ENCODE peak calls at places on chromosome 16, in six cellular contexts. One of them, this sample, is unnamed.

GRCh38 chr16:76653390-76654026 is 376.3 kb downstream of the CNTNAP4 start:
- DNase-seq in A549: peak
- DNase-seq in neuronal stem cell: peak
- DNase-seq in skeletal muscle cell: peak
- DNase-seq in psoas muscle: no peak
- DNase-seq in AG04449: peak
- DNase-seq in this sample: no peak

GRCh38 chr16:53061701-53062159 is 6.9 kb downstream of the CHD9 start:
- DNase-seq in psoas muscle: peak
- DNase-seq in AG04449: no peak
- DNase-seq in skeletal muscle cell: no peak
- DNase-seq in neuronal stem cell: no peak
- DNase-seq in A549: no peak
- DNase-seq in this sample: no peak

GRCh38 chr16:22022151-22022550 is 14.2 kb downstream of the MOSMO start:
- DNase-seq in AG04449: no peak
- DNase-seq in A549: no peak
- DNase-seq in psoas muscle: no peak
- DNase-seq in skeletal muscle cell: no peak
- DNase-seq in neuronal stem cell: no peak
- DNase-seq in this sample: no peak

GRCh38 chr16:71250461-71251232 is 20.1 kb upstream of the HYDIN start:
- DNase-seq in neuronal stem cell: no peak
- DNase-seq in skeletal muscle cell: no peak
- DNase-seq in psoas muscle: no peak
- DNase-seq in A549: no peak
- DNase-seq in AG04449: no peak
- DNase-seq in this sample: no peak

GRCh38 chr16:12700161-12700560 is 103.5 kb downstream of the CPPED1 start:
- DNase-seq in AG04449: no peak
- DNase-seq in neuronal stem cell: no peak
- DNase-seq in psoas muscle: no peak
- DNase-seq in skeletal muscle cell: no peak
- DNase-seq in A549: no peak
- DNase-seq in this sample: no peak

GRCh38 chr16:78763821-78764440 is 664.5 kb downstream of the WWOX start:
- DNase-seq in A549: no peak
- DNase-seq in neuronal stem cell: no peak
- DNase-seq in skeletal muscle cell: no peak
- DNase-seq in psoas muscle: no peak
- DNase-seq in AG04449: no peak
- DNase-seq in this sample: no peak

GRCh38 chr16:55835578-55835977 is 2.7 kb upstream of the CES1 start:
- DNase-seq in psoas muscle: peak
- DNase-seq in skeletal muscle cell: no peak
- DNase-seq in neuronal stem cell: no peak
- DNase-seq in AG04449: no peak
- DNase-seq in A549: no peak
- DNase-seq in this sample: no peak

GRCh38 chr16:72939247-72939646 is 108.7 kb downstream of the ZFHX3 start:
- DNase-seq in neuronal stem cell: no peak
- DNase-seq in skeletal muscle cell: no peak
- DNase-seq in A549: peak
- DNase-seq in AG04449: no peak
- DNase-seq in psoas muscle: peak
- DNase-seq in this sample: no peak

GRCh38 chr16:66549284-66550131 is at the start of gene TK2:
- DNase-seq in AG04449: no peak
- DNase-seq in psoas muscle: peak
- DNase-seq in A549: peak
- DNase-seq in neuronal stem cell: peak
- DNase-seq in skeletal muscle cell: peak
- DNase-seq in this sample: no peak

GRCh38 chr16:84751241-84751640 is 51.4 kb downstream of the USP10 start:
- DNase-seq in neuronal stem cell: no peak
- DNase-seq in AG04449: no peak
- DNase-seq in skeletal muscle cell: no peak
- DNase-seq in A549: no peak
- DNase-seq in psoas muscle: no peak
- DNase-seq in this sample: no peak
- H3K4me3 ChIP-seq in neuronal stem cell: no peak
- H3K4me3 ChIP-seq in AG04449: no peak
- H3K4me3 ChIP-seq in skeletal muscle cell: no peak
- H3K4me3 ChIP-seq in A549: no peak
- H3K4me3 ChIP-seq in psoas muscle: no peak
- H3K4me3 ChIP-seq in this sample: no peak

GRCh38 chr16:667113-667779 is 686 bp upstream of the RHOT2 start:
- DNase-seq in skeletal muscle cell: no peak
- DNase-seq in AG04449: no peak
- DNase-seq in psoas muscle: no peak
- DNase-seq in neuronal stem cell: no peak
- DNase-seq in A549: no peak
- DNase-seq in this sample: no peak
- H3K4me3 ChIP-seq in skeletal muscle cell: no peak
- H3K4me3 ChIP-seq in AG04449: no peak
- H3K4me3 ChIP-seq in psoas muscle: peak
- H3K4me3 ChIP-seq in neuronal stem cell: no peak
- H3K4me3 ChIP-seq in A549: no peak
- H3K4me3 ChIP-seq in this sample: no peak

DNA sequence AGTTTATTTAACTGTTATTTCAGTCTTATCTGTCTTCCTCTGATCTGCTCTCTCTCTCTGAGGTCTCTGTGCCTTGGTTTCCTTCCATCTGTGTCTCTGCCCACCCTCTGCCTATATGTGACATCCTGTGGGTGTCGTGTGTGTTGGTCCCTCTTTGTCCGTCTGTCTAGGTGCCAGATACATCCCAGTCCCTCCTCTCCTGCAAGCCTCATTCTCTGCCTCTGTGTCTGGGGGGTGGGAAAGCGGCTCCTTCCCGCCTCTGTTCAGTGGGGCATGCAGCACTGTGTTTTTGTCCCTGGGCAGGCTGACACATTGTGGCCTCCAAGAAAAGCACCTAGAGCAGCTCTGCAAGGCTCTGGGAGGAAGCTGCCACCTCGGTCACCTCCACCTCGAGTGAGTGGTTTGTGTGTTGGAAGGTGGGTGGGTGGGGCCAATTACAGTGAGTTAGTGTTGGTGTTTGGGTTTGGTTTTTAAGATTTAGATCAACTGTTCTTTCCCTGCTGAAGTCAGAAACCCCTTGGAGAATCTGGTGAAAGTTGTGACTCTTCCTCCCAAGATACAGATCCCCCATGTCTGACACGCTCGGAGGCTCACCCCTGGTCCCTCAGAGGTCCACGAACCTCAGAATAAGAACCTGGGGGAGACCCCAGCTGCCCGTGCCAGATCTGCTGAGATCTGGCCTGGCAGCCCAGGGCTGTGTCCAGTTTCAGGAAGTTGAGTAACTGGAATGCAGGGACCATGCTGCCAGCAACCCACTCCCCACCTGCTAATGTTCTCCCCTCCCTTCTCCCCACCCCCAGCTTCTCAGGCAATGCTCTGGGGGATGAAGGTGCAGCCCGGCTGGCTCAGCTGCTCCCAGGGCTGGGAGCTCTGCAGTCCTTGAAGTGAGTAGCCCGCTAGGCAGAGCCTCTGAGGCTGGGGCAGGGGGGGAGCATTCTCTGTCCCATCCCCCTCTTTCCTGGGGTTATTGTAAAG is 50.9 kb upstream of the CPNE2 start:
- DNase-seq in A549: no peak
- DNase-seq in AG04449: no peak
- DNase-seq in skeletal muscle cell: no peak
- DNase-seq in neuronal stem cell: no peak
- DNase-seq in psoas muscle: no peak
- DNase-seq in this sample: no peak
- H3K4me3 ChIP-seq in A549: no peak
- H3K4me3 ChIP-seq in AG04449: no peak
- H3K4me3 ChIP-seq in skeletal muscle cell: no peak
- H3K4me3 ChIP-seq in neuronal stem cell: no peak
- H3K4me3 ChIP-seq in psoas muscle: no peak
- H3K4me3 ChIP-seq in this sample: no peak

GRCh38 chr16:64392456-64392855 is 729.4 kb downstream of the CDH11 start:
- DNase-seq in A549: no peak
- DNase-seq in psoas muscle: no peak
- DNase-seq in AG04449: no peak
- DNase-seq in neuronal stem cell: no peak
- DNase-seq in skeletal muscle cell: no peak
- DNase-seq in this sample: no peak

GRCh38 chr16:64390102-64390501 is 731.8 kb downstream of the CDH11 start:
- DNase-seq in skeletal muscle cell: no peak
- DNase-seq in psoas muscle: no peak
- DNase-seq in neuronal stem cell: no peak
- DNase-seq in A549: no peak
- DNase-seq in AG04449: no peak
- DNase-seq in this sample: no peak

GRCh38 chr16:64394061-64394460 is 727.8 kb downstream of the CDH11 start:
- DNase-seq in A549: no peak
- DNase-seq in psoas muscle: no peak
- DNase-seq in neuronal stem cell: no peak
- DNase-seq in AG04449: no peak
- DNase-seq in skeletal muscle cell: no peak
- DNase-seq in this sample: no peak

GRCh38 chr16:64397042-64397441 is 724.8 kb downstream of the CDH11 start:
- DNase-seq in psoas muscle: no peak
- DNase-seq in skeletal muscle cell: no peak
- DNase-seq in AG04449: no peak
- DNase-seq in A549: no peak
- DNase-seq in neuronal stem cell: no peak
- DNase-seq in this sample: no peak

GRCh38 chr16:64391009-64391663 is 730.7 kb downstream of the CDH11 start:
- DNase-seq in skeletal muscle cell: no peak
- DNase-seq in psoas muscle: no peak
- DNase-seq in A549: no peak
- DNase-seq in AG04449: no peak
- DNase-seq in neuronal stem cell: no peak
- DNase-seq in this sample: no peak
- H3K4me3 ChIP-seq in skeletal muscle cell: no peak
- H3K4me3 ChIP-seq in psoas muscle: no peak
- H3K4me3 ChIP-seq in A549: peak
- H3K4me3 ChIP-seq in AG04449: peak
- H3K4me3 ChIP-seq in neuronal stem cell: no peak
- H3K4me3 ChIP-seq in this sample: no peak

GRCh38 chr16:31331141-31331764 is 23.7 kb upstream of the ITGAX start:
- DNase-seq in neuronal stem cell: no peak
- DNase-seq in psoas muscle: no peak
- DNase-seq in AG04449: no peak
- DNase-seq in skeletal muscle cell: no peak
- DNase-seq in A549: no peak
- DNase-seq in this sample: no peak

GRCh38 chr16:31329671-31330552 is 25.1 kb upstream of the ITGAX start:
- DNase-seq in psoas muscle: no peak
- DNase-seq in AG04449: no peak
- DNase-seq in skeletal muscle cell: no peak
- DNase-seq in neuronal stem cell: no peak
- DNase-seq in A549: no peak
- DNase-seq in this sample: no peak

GRCh38 chr16:31330553-31330890 is 24.5 kb upstream of the ITGAX start:
- DNase-seq in A549: no peak
- DNase-seq in psoas muscle: no peak
- DNase-seq in skeletal muscle cell: no peak
- DNase-seq in neuronal stem cell: no peak
- DNase-seq in AG04449: no peak
- DNase-seq in this sample: no peak

GRCh38 chr16:31332544-31332943 is 22.4 kb upstream of the ITGAX start:
- DNase-seq in neuronal stem cell: no peak
- DNase-seq in psoas muscle: no peak
- DNase-seq in A549: no peak
- DNase-seq in skeletal muscle cell: no peak
- DNase-seq in AG04449: no peak
- DNase-seq in this sample: no peak

DNA sequence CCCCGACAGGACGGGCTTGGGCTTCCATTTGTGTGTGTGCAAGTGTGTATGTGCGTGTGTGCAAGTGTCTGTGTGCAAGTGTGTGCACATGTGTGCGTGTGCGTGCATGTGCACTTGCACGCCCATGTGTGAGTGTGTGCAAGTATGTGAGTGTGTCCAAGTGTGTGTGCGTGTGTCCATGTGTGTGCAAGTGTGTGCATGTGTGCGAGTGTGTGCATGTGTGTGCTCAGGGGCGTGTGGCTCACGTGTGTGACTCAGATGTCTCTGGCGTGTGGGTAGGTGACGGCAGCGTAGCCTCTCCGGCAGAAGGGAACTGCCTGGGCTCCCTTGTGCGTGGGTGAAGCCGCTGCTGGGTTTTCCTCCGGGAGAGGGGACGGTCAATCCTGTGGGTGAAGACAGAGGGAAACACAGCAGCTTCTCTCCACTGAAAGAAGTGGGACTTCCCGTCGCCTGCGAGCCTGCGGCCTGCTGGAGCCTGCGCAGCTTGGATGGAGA is 23.1 kb upstream of the ITGAX start:
- DNase-seq in AG04449: no peak
- DNase-seq in psoas muscle: no peak
- DNase-seq in A549: no peak
- DNase-seq in skeletal muscle cell: no peak
- DNase-seq in neuronal stem cell: no peak
- DNase-seq in this sample: no peak
- H3K4me3 ChIP-seq in AG04449: no peak
- H3K4me3 ChIP-seq in psoas muscle: no peak
- H3K4me3 ChIP-seq in A549: peak
- H3K4me3 ChIP-seq in skeletal muscle cell: no peak
- H3K4me3 ChIP-seq in neuronal stem cell: peak
- H3K4me3 ChIP-seq in this sample: no peak

GRCh38 chr16:30780549-30780948 is 6.5 kb downstream of the ZNF629 start:
- DNase-seq in psoas muscle: no peak
- DNase-seq in A549: no peak
- DNase-seq in neuronal stem cell: no peak
- DNase-seq in skeletal muscle cell: no peak
- DNase-seq in AG04449: no peak
- DNase-seq in this sample: no peak
- H3K4me3 ChIP-seq in psoas muscle: no peak
- H3K4me3 ChIP-seq in A549: no peak
- H3K4me3 ChIP-seq in neuronal stem cell: no peak
- H3K4me3 ChIP-seq in skeletal muscle cell: no peak
- H3K4me3 ChIP-seq in AG04449: no peak
- H3K4me3 ChIP-seq in this sample: no peak

DNA sequence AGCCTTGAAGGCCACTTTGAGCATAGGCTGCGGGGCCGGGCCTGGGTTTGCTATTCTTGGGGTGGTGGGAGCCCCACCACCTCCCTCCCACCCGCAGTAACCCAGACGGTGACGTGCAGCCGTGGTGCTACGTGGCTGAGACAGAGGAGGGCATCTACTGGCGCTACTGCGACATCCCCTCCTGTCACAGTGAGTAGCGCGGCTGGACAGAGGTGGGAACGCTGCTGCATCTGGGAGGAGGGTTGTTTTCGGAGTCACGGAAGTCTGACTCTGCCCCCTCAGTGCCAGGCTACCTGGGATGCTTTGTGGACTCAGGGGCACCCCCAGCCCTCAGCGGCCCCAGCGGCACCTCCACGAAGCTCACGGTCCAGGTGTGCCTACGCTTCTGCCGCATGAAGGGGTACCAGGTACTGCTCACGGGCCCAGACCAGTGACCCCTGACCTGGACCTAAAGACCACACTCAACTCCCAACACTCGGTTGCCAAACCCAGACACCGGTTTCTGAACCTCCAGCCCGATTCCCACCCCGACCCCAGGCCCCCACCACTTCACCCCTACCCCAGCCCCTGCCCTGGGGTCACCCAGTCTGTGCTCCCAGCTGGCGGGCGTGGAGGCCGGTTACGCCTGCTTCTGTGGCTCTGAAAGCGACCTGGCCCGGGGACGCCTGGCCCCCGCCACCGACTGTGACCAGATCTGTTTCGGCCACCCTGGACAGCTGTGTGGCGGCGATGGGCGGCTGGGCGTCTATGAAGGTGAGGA is 2.1 kb downstream of the KREMEN2 start:
- DNase-seq in skeletal muscle cell: no peak
- DNase-seq in psoas muscle: no peak
- DNase-seq in A549: no peak
- DNase-seq in AG04449: no peak
- DNase-seq in neuronal stem cell: no peak
- DNase-seq in this sample: no peak
- H3K4me3 ChIP-seq in skeletal muscle cell: no peak
- H3K4me3 ChIP-seq in psoas muscle: peak
- H3K4me3 ChIP-seq in A549: no peak
- H3K4me3 ChIP-seq in AG04449: no peak
- H3K4me3 ChIP-seq in neuronal stem cell: no peak
- H3K4me3 ChIP-seq in this sample: no peak

This sample was measured in BJ.